ENCODE peak calls at places on chromosomes 16 and 17, in seven cellular contexts. T is GM04504; W is stimulated activated naive CD4-positive, alpha-beta T cell; O is neural crest cell; E is iris pigment epithelial cell; R is WTC11; M is HTR-8/SVneo. F is an unnamed sample.
A peak's percentile ranks its signal among the peaks of the same experiment; 100 is the strongest.

GRCh38 chr16:88867561-88868246 is 1.2 kb upstream of the PABPN1L start:
- DNase-seq in T (no peak), W (no peak), M (no peak), O (no peak), R (no peak), E (no peak), F (no peak)

GRCh38 chr16:89999831-90000574 is 19.3 kb downstream of the DBNDD1 start:
- DNase-seq in R (no peak), E (no peak), O (no peak), T (no peak), W (no peak), M (no peak), F (no peak)

GRCh38 chr17:19290047-19290705 is 53.0 kb downstream of the EPN2 start:
- DNase-seq in W (no peak), T (no peak), O (no peak), R (no peak), M (no peak), E (no peak), F (no peak)

GRCh38 chr16:73050115-73051099 is 2.5 kb upstream of the ZFHX3 start:
- DNase-seq in E (no peak), R (no peak), W (no peak), T (no peak), O (no peak), M (no peak), F (no peak)

GRCh38 chr16:89324056-89325010 is 106.8 kb downstream of the ZNF778 start:
- DNase-seq in O (no peak), R (peak; percentile 1), M (no peak), E (peak; percentile 96), W (no peak), T (peak; percentile 82), F (no peak)

GRCh38 chr17:76076765-76077581 is 2.0 kb upstream of the ZACN start:
- DNase-seq in O (no peak), M (no peak), W (peak; percentile 33), R (peak; percentile 39), E (no peak), T (no peak), F (peak; percentile 43)

GRCh38 chr16:80008857-80009256 is 408.3 kb upstream of the MAF start:
- DNase-seq in W (no peak), T (no peak), E (no peak), M (no peak), O (no peak), R (no peak), F (no peak)

GRCh38 chr16:56518435-56518834 is 1.4 kb downstream of the BBS2 start:
- DNase-seq in T (no peak), E (no peak), M (no peak), W (no peak), R (no peak), O (no peak), F (no peak)

GRCh38 chr17:10579270-10579669 is 29.8 kb upstream of the MYH2 start:
- DNase-seq in W (no peak), E (no peak), T (no peak), O (no peak), R (no peak), M (no peak), F (no peak)

GRCh38 chr16:76176153-76176552 is 101.0 kb upstream of the CNTNAP4 start:
- DNase-seq in M (no peak), O (no peak), R (no peak), W (no peak), E (no peak), T (no peak), F (no peak)

GRCh38 chr16:31202402-31203385 is at the start of gene PYCARD:
- DNase-seq in W (no peak), T (no peak), O (no peak), E (peak; percentile 58), R (peak; percentile 57), M (no peak), F (peak; percentile 64)

GRCh38 chr17:64741038-64741641 is 79.0 kb upstream of the SMURF2 start:
- DNase-seq in O (no peak), R (no peak), E (peak; percentile 49), M (no peak), W (no peak), T (no peak), F (no peak)

GRCh38 chr16:53457670-53458069 is 23.4 kb downstream of the RBL2 start:
- DNase-seq in O (no peak), W (peak; percentile 73), E (peak; percentile 30), M (no peak), R (no peak), T (no peak), F (no peak)

GRCh38 chr17:77089118-77089477 is 51.7 kb upstream of the SEC14L1 start:
- DNase-seq in R (no peak), T (no peak), M (no peak), E (peak; percentile 7), O (no peak), W (no peak), F (no peak)

GRCh38 chr17:58330997-58331814 is 2.6 kb upstream of the TSPOAP1 start:
- DNase-seq in M (no peak), R (peak; percentile 12), O (no peak), T (no peak), E (no peak), W (peak; percentile 47), F (no peak)

GRCh38 chr17:31743767-31744166 is 115.3 kb downstream of the COPRS start:
- DNase-seq in M (no peak), E (no peak), T (no peak), R (peak; percentile 18), W (no peak), O (no peak), F (no peak)

GRCh38 chr16:89363621-89364393 is 126.6 kb downstream of the ANKRD11 start:
- DNase-seq in W (peak; percentile 23), E (peak; percentile 92), M (peak; percentile 58), O (no peak), R (no peak), T (peak; percentile 25), F (no peak)

GRCh38 chr17:37541880-37542675 is 52.4 kb downstream of the DUSP14 start:
- DNase-seq in W (no peak), M (no peak), O (no peak), R (no peak), T (peak; percentile 38), E (peak; percentile 84), F (peak; percentile 22)

GRCh38 chr17:60077672-60078519 is 825 bp downstream of the HEATR6 start:
- DNase-seq in T (no peak), W (no peak), M (no peak), O (no peak), R (no peak), E (peak; percentile 59), F (no peak)

GRCh38 chr17:43673516-43674323 is 12.0 kb upstream of the MEOX1 start:
- DNase-seq in T (peak; percentile 32), R (peak; percentile 83), M (peak; percentile 76), E (peak; percentile 49), W (peak; percentile 43), O (peak; percentile 89), F (peak; percentile 71)

GRCh38 chr16:13791095-13791494 is 128.9 kb upstream of the ERCC4 start:
- DNase-seq in T (no peak), W (no peak), E (no peak), O (no peak), M (no peak), R (no peak), F (no peak)

GRCh38 chr16:57271867-57272495 is 12.5 kb downstream of the PLLP start:
- DNase-seq in W (no peak), E (no peak), M (no peak), R (no peak), O (no peak), T (no peak), F (no peak)

GRCh38 chr17:76382305-76382802 is 2.1 kb upstream of the SPHK1 start:
- DNase-seq in R (peak; percentile 77), M (peak; percentile 56), O (peak; percentile 85), W (no peak), E (peak; percentile 51), T (no peak), F (peak; percentile 77)

GRCh38 chr16:50043358-50043757 is 18.3 kb downstream of the CNEP1R1 start:
- DNase-seq in T (no peak), O (no peak), R (no peak), E (no peak), M (no peak), W (no peak), F (no peak)

GRCh38 chr17:15260376-15261062 is 4.6 kb downstream of the PMP22 start:
- DNase-seq in T (peak; percentile 85), O (peak; percentile 83), M (peak; percentile 90), W (no peak), R (peak; percentile 84), E (peak; percentile 86), F (peak; percentile 94)

GRCh38 chr17:37848690-37849616 is 75.3 kb upstream of the TBC1D3K start:
- DNase-seq in O (no peak), E (peak; percentile 74), R (no peak), W (no peak), M (peak; percentile 96), T (peak; percentile 66), F (no peak)

GRCh38 chr16:69179255-69180010 is 7.5 kb upstream of the SNTB2 start:
- DNase-seq in R (no peak), O (no peak), E (peak; percentile 82), M (peak; percentile 61), T (peak; percentile 87), W (no peak), F (peak; percentile 15)

GRCh38 chr17:50181601-50182345 is 16.0 kb downstream of the SGCA start:
- DNase-seq in O (no peak), R (no peak), W (no peak), E (peak; percentile 63), T (no peak), M (no peak), F (no peak)

GRCh38 chr16:794091-794842 is 5.8 kb downstream of the CHTF18 start:
- DNase-seq in R (no peak), E (no peak), M (no peak), W (no peak), O (no peak), T (no peak), F (no peak)

GRCh38 chr17:5413682-5414081 is 5.8 kb downstream of the NUP88 start:
- DNase-seq in W (no peak), M (peak; percentile 29), R (no peak), T (peak; percentile 86), O (no peak), E (peak; percentile 90), F (no peak)

GRCh38 chr16:61890346-61890745 is 145.9 kb downstream of the CDH8 start:
- DNase-seq in T (no peak), O (no peak), E (no peak), W (no peak), R (no peak), M (no peak), F (no peak)

GRCh38 chr17:69874220-69874670 is 200.8 kb upstream of the KCNJ16 start:
- DNase-seq in E (peak; percentile 89), T (peak; percentile 72), W (no peak), M (no peak), O (no peak), R (no peak), F (no peak)

GRCh38 chr16:28859326-28859725 is 4.3 kb upstream of the SH2B1 start:
- DNase-seq in W (no peak), R (no peak), O (no peak), M (no peak), T (no peak), E (no peak), F (no peak)

F was measured in iPS-NIHi11.